ENCODE peak calls at places on chromosomes 1 and 21, in eight cellular contexts. S, J, T, G, A, N, H and D are unnamed samples. For H3K4me1, the result is how much of the 10 kb centered on the place peaks cover.

GRCh38 chr1:7046314-7046713 is 261.1 kb downstream of the CAMTA1 start:
- DNase-seq in T (peak), N (no peak), A (no peak), H (no peak), J (peak), S (no peak), G (peak), D (no peak)

GRCh38 chr1:14242145-14242544 is 356.3 kb upstream of the KAZN start:
- DNase-seq in S (no peak), A (no peak), T (no peak), H (no peak), J (no peak), N (no peak), G (no peak), D (no peak)

GRCh38 chr1:58717979-58718378 is 18.1 kb upstream of the MYSM1 start:
- DNase-seq in G (no peak), H (no peak), N (no peak), T (peak), A (no peak), S (peak), J (no peak), D (no peak)

GRCh38 chr1:100387209-100387608 is 34.9 kb downstream of the CDC14A start:
- DNase-seq in J (peak), G (no peak), N (no peak), T (no peak), A (peak), H (no peak), S (no peak), D (no peak)

GRCh38 chr1:210898473-210898872 is 235.5 kb downstream of the KCNH1 start:
- DNase-seq in H (no peak), G (no peak), J (no peak), T (no peak), N (no peak), S (no peak), A (no peak), D (no peak)

GRCh38 chr1:189429610-189430009 is 1048.1 kb downstream of the BRINP3 start:
- DNase-seq in N (no peak), T (peak), S (no peak), J (peak), A (peak), G (no peak), H (no peak), D (peak)

GRCh38 chr1:114078116-114078515 is 75.6 kb downstream of the SYT6 start:
- DNase-seq in H (no peak), S (no peak), T (no peak), J (no peak), G (no peak), A (no peak), N (no peak), D (no peak)

GRCh38 chr21:15277498-15277897 is 212.7 kb upstream of the NRIP1 start:
- DNase-seq in S (no peak), N (no peak), H (no peak), G (no peak), J (no peak), A (no peak), T (no peak), D (no peak)

GRCh38 chr1:184610872-184611614 is 143.6 kb downstream of the EDEM3 start:
- DNase-seq in J (no peak), N (no peak), H (no peak), G (no peak), S (no peak), A (no peak), T (no peak), D (no peak)

GRCh38 chr1:39902121-39902807 is 547 bp upstream of the MYCL start:
- DNase-seq in A (peak), N (no peak), T (peak), G (peak), H (peak), J (peak), S (peak), D (no peak)

GRCh38 chr1:87331319-87332269 is 2.9 kb downstream of the LMO4 start:
- DNase-seq in A (no peak), G (peak), H (peak), N (no peak), S (peak), T (peak), J (peak), D (no peak)

GRCh38 chr1:110339427-110340206 is 440 bp downstream of the RBM15 start:
- DNase-seq in G (no peak), S (peak), J (peak), H (peak), N (no peak), T (peak), A (peak), D (no peak)

DNA sequence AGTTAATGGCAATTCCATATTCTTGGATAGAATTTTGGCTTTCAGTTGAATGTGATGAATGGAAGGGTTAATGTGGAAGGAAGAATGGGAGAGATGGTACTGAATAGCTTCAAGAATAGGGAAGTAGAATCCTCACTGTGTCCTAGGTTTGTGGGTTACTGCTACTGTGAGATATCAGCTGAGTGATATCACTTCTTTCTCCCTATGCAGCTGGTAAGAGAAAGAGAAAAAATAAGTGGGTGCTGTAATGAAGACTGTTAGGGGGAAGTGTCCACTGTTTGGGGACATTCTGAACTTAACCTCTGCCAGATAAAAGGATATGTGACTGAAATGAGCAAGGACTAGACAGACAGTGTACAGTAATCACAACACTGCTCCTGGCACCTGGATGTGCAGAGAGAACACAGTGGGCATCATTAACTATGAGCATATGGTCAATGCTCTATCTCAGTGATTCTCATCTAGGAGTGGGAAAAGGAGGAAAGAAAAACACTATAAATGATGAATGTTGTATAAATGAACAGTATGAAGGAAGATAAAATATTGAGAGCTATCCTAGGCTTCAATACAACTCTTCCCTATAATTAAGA is 25.6 kb upstream of the MOB3C start:
- DNase-seq in H (no peak), A (no peak), J (no peak), T (no peak), S (no peak), G (no peak), N (no peak), D (no peak)
- H3K4me1 ChIP-seq in H (under half), A (under half), J (under half), T (under half), S (under half), G (under half), N (under half), D (under half)

GRCh38 chr1:198203434-198203833 is 46.6 kb downstream of the NEK7 start:
- DNase-seq in A (no peak), G (no peak), S (no peak), H (no peak), J (peak), T (peak), N (no peak), D (no peak)

GRCh38 chr1:198199105-198199504 is 42.3 kb downstream of the NEK7 start:
- DNase-seq in A (peak), H (no peak), J (no peak), S (no peak), G (no peak), N (no peak), T (no peak), D (no peak)

GRCh38 chr1:198206292-198206691 is 49.5 kb downstream of the NEK7 start:
- DNase-seq in J (no peak), A (no peak), N (no peak), G (no peak), T (no peak), S (no peak), H (no peak), D (no peak)

GRCh38 chr1:198205021-198205684 is 48.4 kb downstream of the NEK7 start:
- DNase-seq in H (no peak), T (peak), A (no peak), J (peak), S (no peak), N (no peak), G (no peak), D (no peak)

GRCh38 chr1:198201956-198202784 is 45.4 kb downstream of the NEK7 start:
- DNase-seq in N (no peak), T (no peak), A (no peak), S (no peak), J (no peak), H (no peak), G (no peak), D (no peak)
- H3K4me1 ChIP-seq in N (half or more), T (half or more), A (under half), S (under half), J (under half), H (under half), G (under half), D (under half)

GRCh38 chr21:38921511-38922215 is 115.9 kb downstream of the ETS2 start:
- DNase-seq in H (no peak), G (no peak), A (no peak), N (no peak), J (peak), T (no peak), S (no peak), D (no peak)
- H3K4me1 ChIP-seq in H (under half), G (under half), A (under half), N (under half), J (under half), T (under half), S (under half), D (under half)

GRCh38 chr1:78078358-78078757 is 32.6 kb downstream of the GIPC2 start:
- DNase-seq in H (no peak), J (no peak), N (no peak), G (no peak), S (no peak), T (no peak), A (no peak), D (no peak)

GRCh38 chr1:78086697-78087096 is 40.9 kb downstream of the GIPC2 start:
- DNase-seq in A (no peak), G (no peak), T (no peak), J (no peak), S (no peak), N (no peak), H (no peak), D (no peak)

GRCh38 chr1:78079580-78079979 is 33.8 kb downstream of the GIPC2 start:
- DNase-seq in G (no peak), N (no peak), T (peak), J (peak), H (no peak), A (no peak), S (no peak), D (no peak)

GRCh38 chr1:78080767-78081166 is 35.0 kb downstream of the GIPC2 start:
- DNase-seq in G (no peak), N (no peak), S (no peak), H (no peak), T (no peak), J (no peak), A (no peak), D (no peak)

GRCh38 chr1:78081980-78082860 is 36.5 kb downstream of the GIPC2 start:
- DNase-seq in J (peak), S (no peak), G (no peak), A (no peak), T (peak), H (no peak), N (no peak), D (no peak)
- H3K4me1 ChIP-seq in J (under half), S (under half), G (under half), A (under half), T (under half), H (under half), N (under half), D (under half)

GRCh38 chr1:234537236-234537635 is 58.3 kb upstream of the TARBP1 start:
- DNase-seq in S (no peak), N (no peak), H (no peak), J (no peak), A (no peak), G (no peak), T (no peak), D (no peak)
- H3K4me1 ChIP-seq in S (under half), N (half or more), H (under half), J (under half), A (under half), G (under half), T (under half), D (under half)

GRCh38 chr1:91161749-91162148 is 139.9 kb upstream of the ZNF644 start:
- DNase-seq in A (no peak), J (no peak), N (no peak), S (no peak), G (no peak), T (no peak), H (peak), D (no peak)

GRCh38 chr1:91161166-91161565 is 139.3 kb upstream of the ZNF644 start:
- DNase-seq in A (no peak), H (no peak), J (no peak), S (no peak), G (no peak), T (no peak), N (no peak), D (no peak)

GRCh38 chr1:91160363-91161075 is 138.7 kb upstream of the ZNF644 start:
- DNase-seq in S (no peak), J (no peak), H (no peak), G (no peak), A (no peak), N (no peak), T (no peak), D (no peak)

GRCh38 chr1:91165033-91165654 is 143.3 kb upstream of the ZNF644 start:
- DNase-seq in J (peak), H (peak), G (peak), N (no peak), A (peak), S (peak), T (peak), D (peak)

GRCh38 chr1:91162613-91163012 is 140.8 kb upstream of the ZNF644 start:
- DNase-seq in H (no peak), A (no peak), G (no peak), S (no peak), J (no peak), N (no peak), T (no peak), D (no peak)
- H3K4me1 ChIP-seq in H (under half), A (under half), G (under half), S (under half), J (under half), N (under half), T (under half), D (under half)